ENCODE peak calls at places on chromosomes 7 and 10, in eight cellular contexts. N, V, R, I, E, K, U and J are unnamed samples. For H3K36me3 and H3K4me1, the result is how much of the 10 kb centered on the place peaks cover.

GRCh38 chr7:139471740-139472353 is 11.6 kb downstream of the KLRG2 start:
- DNase-seq in N (no peak), V (peak), R (no peak), I (peak), E (no peak), K (no peak), U (no peak), J (no peak)

GRCh38 chr10:33817647-33818046 is 483.2 kb upstream of the NRP1 start:
- DNase-seq in N (no peak), V (no peak), R (no peak), I (no peak), E (no peak), K (no peak), U (no peak), J (no peak)

GRCh38 chr7:47181609-47182264 is 400.2 kb downstream of the TNS3 start:
- DNase-seq in N (peak), V (no peak), R (no peak), I (no peak), E (no peak), K (no peak), U (no peak), J (no peak)

GRCh38 chr10:116766241-116767198 is 24.2 kb upstream of the HSPA12A start:
- DNase-seq in N (no peak), V (no peak), R (no peak), I (no peak), E (no peak), K (no peak), U (no peak), J (no peak)

GRCh38 chr10:60955321-60955720 is 11.3 kb upstream of the RHOBTB1 start:
- DNase-seq in N (no peak), V (no peak), R (no peak), I (peak), E (no peak), K (no peak), U (no peak), J (no peak)

GRCh38 chr7:134667899-134668298 is 21.2 kb downstream of the BPGM start:
- DNase-seq in N (no peak), V (no peak), R (no peak), I (no peak), E (no peak), K (no peak), U (no peak), J (no peak)

GRCh38 chr7:41763626-41764025 is 60.7 kb upstream of the INHBA start:
- DNase-seq in N (no peak), V (no peak), R (no peak), I (peak), E (no peak), K (no peak), U (no peak), J (no peak)

GRCh38 chr7:96120445-96120844 is 201.5 kb downstream of the SLC25A13 start:
- DNase-seq in N (no peak), V (no peak), R (no peak), I (no peak), E (no peak), K (no peak), U (no peak), J (no peak)

GRCh38 chr10:103700436-103700715 is 155.0 kb downstream of the SH3PXD2A start:
- DNase-seq in N (no peak), V (no peak), R (no peak), I (no peak), E (no peak), K (no peak), U (no peak), J (no peak)

GRCh38 chr10:109871476-109871875 is 51.8 kb downstream of the XPNPEP1 start:
- DNase-seq in N (no peak), V (no peak), R (peak), I (no peak), E (no peak), K (no peak), U (no peak), J (no peak)

GRCh38 chr10:126673565-126673964 is 3.1 kb upstream of the C10orf90 start:
- DNase-seq in N (no peak), V (no peak), R (no peak), I (no peak), E (no peak), K (no peak), U (no peak), J (no peak)

GRCh38 chr10:31745612-31746376 is 182.8 kb downstream of the ARHGAP12 start:
- DNase-seq in N (no peak), V (no peak), R (no peak), I (peak), E (no peak), K (no peak), U (peak), J (no peak)

GRCh38 chr7:150432915-150433892 is 17.2 kb upstream of the GIMAP8 start:
- DNase-seq in N (no peak), V (no peak), R (peak), I (no peak), E (no peak), K (no peak), U (no peak), J (no peak)

GRCh38 chr7:135742371-135742770 is 6.2 kb downstream of the FAM180A start:
- DNase-seq in N (no peak), V (no peak), R (no peak), I (no peak), E (no peak), K (no peak), U (no peak), J (no peak)

GRCh38 chr10:44395902-44396670 is 11.2 kb upstream of the CXCL12 start:
- DNase-seq in N (no peak), V (no peak), R (no peak), I (no peak), E (no peak), K (no peak), U (no peak), J (no peak)

GRCh38 chr10:26269754-26270153 is 53.2 kb downstream of the GAD2 start:
- DNase-seq in N (no peak), V (peak), R (no peak), I (peak), E (no peak), K (no peak), U (peak), J (no peak)

GRCh38 chr10:44923611-44924010 is 12.5 kb downstream of the TMEM72 start:
- DNase-seq in N (no peak), V (no peak), R (no peak), I (no peak), E (no peak), K (no peak), U (no peak), J (no peak)

GRCh38 chr7:115779561-115779960 is 251.0 kb downstream of the TFEC start:
- DNase-seq in N (no peak), V (no peak), R (no peak), I (peak), E (no peak), K (no peak), U (no peak), J (no peak)

GRCh38 chr7:91266931-91267557 is 2.8 kb downstream of the FZD1 start:
- DNase-seq in N (peak), V (no peak), R (no peak), I (peak), E (no peak), K (no peak), U (no peak), J (no peak)

GRCh38 chr10:67663449-67664087 is 32.4 kb downstream of the CTNNA3 start:
- DNase-seq in N (peak), V (no peak), R (no peak), I (no peak), E (no peak), K (no peak), U (no peak), J (no peak)

GRCh38 chr7:47893238-47893637 is 55.0 kb downstream of the PKD1L1 start:
- DNase-seq in N (no peak), V (peak), R (no peak), I (no peak), E (no peak), K (no peak), U (peak), J (no peak)

GRCh38 chr7:21261627-21262564 is 166.0 kb upstream of the SP4 start:
- DNase-seq in N (no peak), V (peak), R (no peak), I (peak), E (no peak), K (no peak), U (peak), J (peak)

DNA sequence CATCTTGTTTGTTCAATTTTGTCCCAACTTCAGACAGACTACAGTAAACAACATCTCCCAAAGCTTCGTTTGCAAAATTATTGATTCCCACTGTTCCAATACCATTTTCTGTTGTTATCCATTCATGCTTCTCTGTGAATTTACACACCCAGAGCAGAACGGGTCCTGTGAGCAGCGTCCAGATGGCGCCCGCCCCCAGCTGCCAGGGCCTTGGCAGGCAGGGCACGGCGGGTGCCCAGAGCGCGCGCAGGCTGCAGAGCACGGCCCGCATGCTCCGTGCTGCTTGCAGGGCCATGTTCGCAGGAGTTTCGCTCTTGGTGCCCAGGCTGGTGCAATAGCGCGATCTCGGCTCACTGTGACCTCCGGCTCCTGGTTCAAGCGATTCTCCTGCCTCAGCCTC is 32.5 kb upstream of the SEPTIN7 start:
- DNase-seq in N (no peak), V (no peak), R (no peak), I (no peak), E (no peak), K (no peak), U (no peak), J (no peak)
- H3K27ac ChIP-seq in N (no peak), V (no peak), R (no peak), I (no peak), E (no peak), K (no peak), U (no peak), J (no peak)

GRCh38 chr10:287029-287428 is 151.8 kb downstream of the ZMYND11 start:
- DNase-seq in N (no peak), V (no peak), R (no peak), I (peak), E (no peak), K (no peak), U (no peak), J (no peak)
- H3K36me3 ChIP-seq in N (half or more), V (under half), R (under half), I (under half), E (half or more), K (under half), U (under half), J (under half)

GRCh38 chr10:108180883-108181282 is 1016.4 kb upstream of the SORCS1 start:
- DNase-seq in N (no peak), V (peak), R (no peak), I (peak), E (no peak), K (no peak), U (no peak), J (no peak)
- H3K4me1 ChIP-seq in N (under half), V (under half), R (under half), I (under half), E (under half), K (under half), U (under half), J (under half)

DNA sequence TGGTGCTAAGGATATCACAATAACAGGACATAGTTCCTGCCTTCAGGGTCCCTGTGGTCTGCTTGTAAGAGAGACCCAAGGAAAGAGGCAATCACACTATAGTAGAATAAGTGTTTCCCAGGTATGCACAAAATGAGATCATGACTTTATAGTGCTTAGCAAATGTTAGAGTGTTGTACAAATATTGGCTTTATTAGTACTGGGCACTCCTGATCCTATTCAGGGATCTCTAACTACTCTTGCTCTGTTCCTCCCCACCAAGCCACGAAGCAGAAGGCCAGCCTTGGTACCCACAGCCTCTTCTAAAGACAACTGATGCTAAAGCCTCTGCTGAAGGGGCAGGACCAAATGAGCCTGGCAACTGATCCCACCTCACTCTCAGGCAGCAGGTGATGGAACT is 75.1 kb downstream of the HERPUD2 start:
- DNase-seq in N (no peak), V (no peak), R (no peak), I (no peak), E (no peak), K (no peak), U (no peak), J (no peak)
- H3K27ac ChIP-seq in N (no peak), V (no peak), R (no peak), I (no peak), E (no peak), K (no peak), U (no peak), J (no peak)